ENCODE peak calls at places on chromosomes 7 and 10, in four cellular contexts. E is endothelial cell of umbilical vein, C is K562, N is GM12878. Q is an unnamed sample.

GRCh38 chr10:48390933-48391845 is 84.7 kb downstream of the MAPK8 start:
- DNase-seq in C (no peak), E (peak), N (peak), Q (peak)

GRCh38 chr10:32983333-32983909 is 25.4 kb upstream of the ITGB1 start:
- DNase-seq in E (peak), C (no peak), N (no peak), Q (peak)

GRCh38 chr7:65438593-65438992 is 64.9 kb downstream of the ZNF92 start:
- DNase-seq in N (no peak), E (peak), C (peak), Q (peak)

GRCh38 chr7:25951414-25952276 is 200.4 kb upstream of the NFE2L3 start:
- DNase-seq in E (no peak), C (no peak), N (no peak), Q (no peak)

GRCh38 chr10:107733328-107733727 is 568.8 kb upstream of the SORCS1 start:
- DNase-seq in E (no peak), C (no peak), N (no peak), Q (peak)

GRCh38 chr10:23994459-23995046 is 214.4 kb upstream of the KIAA1217 start:
- DNase-seq in C (peak), E (peak), N (peak), Q (peak)

GRCh38 chr10:13222566-13222965 is 11.6 kb downstream of the UCMA start:
- DNase-seq in N (no peak), C (no peak), E (no peak), Q (no peak)

GRCh38 chr10:115831025-115831424 is 442.0 kb downstream of the GFRA1 start:
- DNase-seq in C (no peak), N (no peak), E (no peak), Q (no peak)

GRCh38 chr7:157442456-157442855 is 105.7 kb downstream of the DNAJB6 start:
- DNase-seq in N (no peak), C (no peak), E (no peak), Q (no peak)

GRCh38 chr7:101104799-101105198 is 19.5 kb downstream of the TRIM56 start:
- DNase-seq in C (no peak), N (no peak), E (peak), Q (peak)

GRCh38 chr10:91077549-91078017 is 142.9 kb upstream of the PCGF5 start:
- DNase-seq in N (no peak), E (peak), C (no peak), Q (peak)

GRCh38 chr7:71824356-71824755 is 587.8 kb downstream of the CALN1 start:
- DNase-seq in E (no peak), C (no peak), N (no peak), Q (no peak)

GRCh38 chr7:157442993-157443831 is 106.4 kb downstream of the DNAJB6 start:
- DNase-seq in C (no peak), N (no peak), E (no peak), Q (no peak)

GRCh38 chr10:104582604-104582951 is 58.5 kb upstream of the SORCS3 start:
- DNase-seq in C (no peak), E (no peak), N (no peak), Q (no peak)

GRCh38 chr10:5090551-5090950 is 3.7 kb upstream of the AKR1C3 start:
- DNase-seq in C (no peak), N (no peak), E (no peak), Q (no peak)

GRCh38 chr7:144821069-144821468 is 14.8 kb downstream of the TPK1 start:
- DNase-seq in E (no peak), N (peak), C (no peak), Q (no peak)

GRCh38 chr10:68665841-68666240 is 55.2 kb upstream of the CCAR1 start:
- DNase-seq in N (no peak), C (no peak), E (no peak), Q (peak)

GRCh38 chr10:127012071-127012768 is 107.0 kb downstream of the DOCK1 start:
- DNase-seq in C (no peak), N (no peak), E (no peak), Q (no peak)

GRCh38 chr7:129489491-129489890 is 12.8 kb upstream of the SMKR1 start:
- DNase-seq in C (no peak), N (no peak), E (no peak), Q (peak)

GRCh38 chr10:118768041-118768933 is 13.5 kb upstream of the CACUL1 start:
- DNase-seq in E (no peak), N (no peak), C (peak), Q (no peak)

GRCh38 chr10:124357583-124357930 is 61.2 kb downstream of the OAT start:
- DNase-seq in N (no peak), C (no peak), E (no peak), Q (no peak)

GRCh38 chr10:76319666-76320065 is 888.2 kb downstream of the LRMDA start:
- DNase-seq in N (no peak), C (no peak), E (no peak), Q (no peak)

GRCh38 chr7:156480671-156481070 is 159.9 kb upstream of the RNF32 start:
- DNase-seq in C (no peak), E (no peak), N (no peak), Q (no peak)

GRCh38 chr7:124566576-124566975 is 199.0 kb downstream of the GPR37 start:
- DNase-seq in C (no peak), N (no peak), E (no peak), Q (peak)

GRCh38 chr7:80128918-80129317 is 5.7 kb upstream of the GNAI1 start:
- DNase-seq in E (no peak), N (no peak), C (no peak), Q (no peak)

GRCh38 chr10:103231047-103231551 is 14.6 kb upstream of the RPEL1 start:
- DNase-seq in E (peak), C (no peak), N (no peak), Q (peak)

GRCh38 chr10:126212653-126213052 is 175.6 kb downstream of the ADAM12 start:
- DNase-seq in N (no peak), C (no peak), E (no peak), Q (peak)

GRCh38 chr7:55545496-55545895 is 26.8 kb downstream of the VOPP1 start:
- DNase-seq in N (no peak), C (no peak), E (no peak), Q (peak)

GRCh38 chr10:96606216-96606615 is 19.4 kb upstream of the TM9SF3 start:
- DNase-seq in N (no peak), C (no peak), E (no peak), Q (peak)

GRCh38 chr7:73678862-73679261 is 4.4 kb downstream of the DNAJC30 start:
- DNase-seq in N (no peak), C (peak), E (no peak), Q (no peak)

GRCh38 chr10:132142396-132143161 is 44.2 kb upstream of the DPYSL4 start:
- DNase-seq in N (no peak), C (peak), E (no peak), Q (no peak)

GRCh38 chr10:2334542-2334941 is 597.2 kb upstream of the ADARB2 start:
- DNase-seq in C (no peak), N (no peak), E (no peak), Q (no peak)

GRCh38 chr7:78675511-78675910 is 778.0 kb downstream of the MAGI2 start:
- DNase-seq in C (no peak), N (no peak), E (no peak), Q (peak)

GRCh38 chr7:117008849-117009531 is 55.7 kb downstream of the ST7 start:
- DNase-seq in E (no peak), N (no peak), C (no peak), Q (peak)

GRCh38 chr10:48446785-48447184 is 140.3 kb downstream of the MAPK8 start:
- DNase-seq in E (no peak), N (no peak), C (no peak), Q (no peak)

GRCh38 chr7:17638727-17639126 is 301.6 kb downstream of the SNX13 start:
- DNase-seq in C (no peak), E (no peak), N (no peak), Q (peak)

GRCh38 chr7:92402920-92403759 is 44.1 kb upstream of the GATAD1 start:
- DNase-seq in C (no peak), N (no peak), E (no peak), Q (peak)

GRCh38 chr10:47403401-47404318 is 19.6 kb upstream of the ZNF488 start:
- DNase-seq in N (no peak), C (no peak), E (no peak), Q (peak)

GRCh38 chr7:86788948-86789347 is 145.2 kb downstream of the GRM3 start:
- DNase-seq in C (no peak), N (no peak), E (no peak), Q (no peak)
- TF ChIP-seq FOS in C (no peak), N (no peak), E (no peak), Q (no peak)

GRCh38 chr10:61617180-61617579 is 45.5 kb upstream of the CABCOCO1 start:
- DNase-seq in E (no peak), N (no peak), C (no peak), Q (no peak)

GRCh38 chr10:61620511-61620910 is 42.2 kb upstream of the CABCOCO1 start:
- DNase-seq in C (no peak), E (peak), N (no peak), Q (no peak)

GRCh38 chr10:61617586-61617985 is 45.1 kb upstream of the CABCOCO1 start:
- DNase-seq in C (no peak), N (no peak), E (no peak), Q (no peak)

GRCh38 chr10:61616611-61617010 is 46.1 kb upstream of the CABCOCO1 start:
- DNase-seq in N (no peak), E (no peak), C (no peak), Q (no peak)

GRCh38 chr10:61618388-61618961 is 44.3 kb upstream of the CABCOCO1 start:
- DNase-seq in C (no peak), N (no peak), E (peak), Q (no peak)
- TF ChIP-seq FOS in C (no peak), N (no peak), E (no peak), Q (no peak)

DNA sequence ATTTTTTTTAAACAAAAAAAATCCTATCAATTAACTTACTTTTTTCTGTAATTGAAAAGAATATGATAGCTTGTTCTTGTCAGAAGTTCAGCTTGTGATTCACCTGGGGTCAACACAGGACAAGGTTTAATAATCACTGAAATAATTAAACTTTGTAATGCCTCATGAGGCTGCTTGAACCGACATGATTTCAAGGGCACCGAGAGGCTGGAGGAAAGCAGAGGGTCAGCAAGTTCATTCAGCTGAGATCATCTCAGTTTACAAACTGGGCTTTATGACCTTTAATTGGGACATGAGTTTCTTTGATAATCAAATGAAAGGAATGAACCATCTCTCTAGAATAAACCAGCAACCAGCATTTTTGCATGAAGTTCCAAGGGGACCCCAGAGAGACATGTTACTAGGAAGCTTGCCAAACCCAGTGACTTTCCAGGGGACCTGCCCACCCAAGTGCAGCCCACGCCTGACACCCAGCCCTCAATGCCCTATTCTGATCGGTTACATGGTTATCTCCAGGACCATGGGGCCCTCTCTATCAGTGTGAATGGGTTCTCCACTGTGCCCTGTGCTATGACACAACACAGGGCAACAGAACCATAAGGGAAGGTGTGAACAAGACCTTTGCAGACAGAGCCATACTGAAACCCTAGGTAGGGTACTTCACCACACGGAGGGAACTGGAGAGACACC is 7.8 kb upstream of the CYP3A4 start:
- DNase-seq in N (no peak), E (no peak), C (no peak), Q (no peak)
- TF ChIP-seq FOS in N (no peak), E (no peak), C (no peak), Q (no peak)

DNA sequence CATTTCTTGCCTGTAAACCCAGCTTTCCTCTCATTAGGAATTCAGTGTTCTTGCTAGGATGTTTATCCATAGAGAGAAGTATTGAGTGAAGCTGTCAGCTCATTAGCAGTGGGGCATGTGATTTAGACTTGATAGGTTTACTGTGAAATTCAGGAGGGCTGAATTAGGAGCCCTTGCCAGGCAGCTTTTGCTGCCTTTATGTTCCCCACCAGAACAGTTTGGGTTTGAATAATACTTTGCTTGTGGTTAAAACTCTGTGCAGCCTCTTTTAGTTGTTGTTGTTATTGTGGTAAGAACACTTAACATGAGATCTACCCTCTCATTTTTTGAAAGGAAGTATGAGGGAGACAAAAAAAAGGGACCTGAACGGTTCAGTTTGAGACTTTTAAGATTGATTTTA is 39.6 kb downstream of the LHFPL3 start:
- DNase-seq in E (no peak), C (no peak), N (no peak), Q (no peak)
- TF ChIP-seq FOS in E (no peak), C (no peak), N (no peak), Q (no peak)

DNA sequence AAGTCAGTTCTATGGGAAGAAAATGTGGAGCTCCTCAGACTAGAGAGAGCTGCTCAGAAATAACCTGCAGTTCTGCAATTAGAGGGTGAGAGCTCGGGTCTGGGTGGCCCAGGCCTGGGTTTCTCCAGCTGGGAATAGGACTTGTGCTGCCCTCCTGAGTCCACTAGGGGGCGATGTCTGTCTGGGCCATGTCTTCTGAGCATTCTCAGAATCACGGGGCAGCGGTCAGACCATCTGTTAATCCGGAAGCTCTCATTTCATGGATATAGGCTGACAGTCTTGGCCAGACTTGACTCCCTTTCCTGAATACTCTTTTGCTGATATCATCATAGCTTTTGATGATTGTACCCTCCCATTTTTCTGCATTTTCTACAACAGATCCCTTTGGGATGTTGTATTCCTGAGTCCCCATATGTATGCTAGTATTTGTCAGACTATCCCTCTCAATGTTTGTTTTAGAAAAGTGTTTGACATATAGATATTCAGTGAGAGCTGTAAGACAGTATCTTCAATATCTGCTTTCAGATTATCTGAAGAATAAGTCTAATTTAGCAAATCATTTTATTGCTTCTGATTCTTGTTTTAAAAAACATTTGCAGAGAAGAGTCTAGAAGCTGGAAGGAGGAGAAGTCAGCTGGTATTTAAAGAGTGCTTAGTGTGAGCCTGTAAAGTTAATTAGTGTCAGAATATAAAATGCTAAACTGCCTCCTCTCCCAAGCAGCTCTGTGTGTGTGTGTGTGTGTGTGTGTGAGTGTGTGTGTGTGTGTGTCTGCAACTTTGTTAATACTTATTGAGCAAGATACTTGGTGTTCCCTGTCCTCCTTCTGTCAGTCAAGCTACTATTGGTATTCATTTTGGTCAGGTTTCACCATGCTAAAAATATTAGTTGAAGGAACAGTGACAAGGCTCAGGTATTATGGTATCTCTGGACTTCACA is 38.0 kb downstream of the STARD3NL start:
- DNase-seq in C (peak), N (peak), E (peak), Q (peak)
- TF ChIP-seq FOS in C (no peak), N (no peak), E (peak), Q (no peak)

GRCh38 chr7:11427686-11428273 is 404.2 kb downstream of the THSD7A start:
- DNase-seq in C (peak), N (no peak), E (peak), Q (peak)
- TF ChIP-seq FOS in C (no peak), N (no peak), E (no peak), Q (no peak)